ENCODE peak calls at places on chromosome 2, in ten cellular contexts. I, B, M, K, A, R, J, W, X and F are unnamed samples.

GRCh38 chr2:196274387-196274809 is 103.0 kb upstream of the STK17B start:
- DNase-seq in K (no peak), R (peak; percentile 50), W (no peak), J (no peak), A (no peak), I (no peak), X (no peak), B (peak; percentile 23), M (no peak), F (peak; percentile 57)

GRCh38 chr2:53505814-53506213 is 261.8 kb upstream of the CHAC2 start:
- DNase-seq in J (no peak), I (no peak), W (no peak), K (no peak), B (no peak), M (no peak), A (no peak), X (no peak), R (no peak), F (no peak)

GRCh38 chr2:100279586-100280534 is 42.4 kb downstream of the LONRF2 start:
- DNase-seq in X (no peak), W (no peak), M (no peak), K (no peak), R (no peak), I (no peak), J (no peak), B (no peak), A (no peak), F (no peak)

GRCh38 chr2:26438526-26438925 is 36.8 kb downstream of the DRC1 start:
- DNase-seq in W (no peak), M (no peak), I (no peak), R (no peak), X (no peak), A (no peak), B (no peak), K (no peak), J (no peak), F (no peak)

GRCh38 chr2:55961318-55961911 is 37.8 kb upstream of the EFEMP1 start:
- DNase-seq in B (no peak), R (peak; percentile 27), J (peak; percentile 68), W (peak; percentile 29), I (no peak), A (no peak), X (peak; percentile 15), M (peak; percentile 26), K (no peak), F (peak; percentile 32)

GRCh38 chr2:31013311-31013710 is 124.9 kb downstream of the GALNT14 start:
- DNase-seq in I (no peak), B (no peak), A (no peak), J (no peak), M (no peak), K (no peak), W (no peak), R (no peak), X (no peak), F (no peak)

GRCh38 chr2:73970850-73971471 is 13.7 kb upstream of the TET3 start:
- DNase-seq in W (peak; percentile 36), I (peak; percentile 6), A (peak; percentile 91), R (peak; percentile 55), J (no peak), X (no peak), M (peak; percentile 38), B (peak; percentile 51), K (no peak), F (peak; percentile 64)

GRCh38 chr2:237699870-237700582 is 72.6 kb downstream of the LRRFIP1 start:
- DNase-seq in W (no peak), M (no peak), K (no peak), A (no peak), J (no peak), X (no peak), R (no peak), B (no peak), I (no peak), F (no peak)

GRCh38 chr2:155021591-155021990 is 323.1 kb downstream of the KCNJ3 start:
- DNase-seq in A (no peak), W (no peak), R (peak; percentile 85), I (no peak), X (no peak), B (no peak), M (no peak), J (no peak), K (no peak), F (peak; percentile 88)

GRCh38 chr2:187138240-187138639 is 289.3 kb upstream of the ZSWIM2 start:
- DNase-seq in K (no peak), X (peak; percentile 26), B (peak; percentile 8), J (peak; percentile 35), M (no peak), I (no peak), R (peak; percentile 25), W (peak; percentile 3), A (no peak), F (peak; percentile 14)

GRCh38 chr2:20682166-20682565 is 15.2 kb downstream of the GDF7 start:
- DNase-seq in K (no peak), X (peak; percentile 48), J (peak; percentile 38), W (peak; percentile 63), I (no peak), A (no peak), R (no peak), B (no peak), M (no peak), F (no peak)

GRCh38 chr2:85133751-85134254 is 611 bp downstream of the TCF7L1 start:
- DNase-seq in K (no peak), J (peak; percentile 48), X (peak; percentile 53), B (peak; percentile 13), M (no peak), A (peak; percentile 33), R (peak; percentile 17), W (peak; percentile 82), I (no peak), F (no peak)

GRCh38 chr2:68747413-68747812 is 12.8 kb downstream of the ARHGAP25 start:
- DNase-seq in W (no peak), A (no peak), M (no peak), X (no peak), B (no peak), R (no peak), I (no peak), J (no peak), K (no peak), F (no peak)

GRCh38 chr2:157460384-157460837 is 16.5 kb upstream of the CYTIP start:
- DNase-seq in W (no peak), K (no peak), R (no peak), A (no peak), J (no peak), I (no peak), X (no peak), M (no peak), B (no peak), F (no peak)

GRCh38 chr2:206424134-206424533 is 19.2 kb upstream of the ADAM23 start:
- DNase-seq in W (no peak), A (no peak), R (no peak), M (no peak), X (no peak), B (no peak), J (no peak), I (no peak), K (no peak), F (no peak)

GRCh38 chr2:216635171-216635570 is 2.0 kb downstream of the IGFBP2 start:
- DNase-seq in M (no peak), A (no peak), R (no peak), W (no peak), X (no peak), K (no peak), I (no peak), J (no peak), B (no peak), F (no peak)

GRCh38 chr2:15388406-15389325 is 172.5 kb downstream of the NBAS start:
- DNase-seq in R (no peak), M (no peak), J (peak; percentile 96), I (no peak), X (no peak), K (no peak), B (no peak), A (no peak), W (no peak), F (no peak)

GRCh38 chr2:183164111-183165015 is 40.1 kb downstream of the NUP35 start:
- DNase-seq in B (no peak), X (no peak), I (no peak), M (no peak), K (no peak), J (no peak), A (no peak), R (no peak), W (no peak), F (no peak)

GRCh38 chr2:166343467-166343866 is 32.3 kb downstream of the SCN9A start:
- DNase-seq in R (no peak), B (no peak), W (no peak), K (no peak), M (no peak), I (no peak), X (no peak), A (no peak), J (no peak), F (no peak)

GRCh38 chr2:2777213-2777612 is 446.1 kb upstream of the MYT1L start:
- DNase-seq in A (no peak), X (no peak), I (no peak), K (no peak), J (no peak), R (peak; percentile 77), W (no peak), M (no peak), B (no peak), F (peak; percentile 82)

GRCh38 chr2:67451086-67451832 is 54.1 kb downstream of the ETAA1 start:
- DNase-seq in I (no peak), R (no peak), M (no peak), A (peak; percentile 57), B (no peak), J (no peak), W (peak; percentile 33), K (no peak), X (no peak), F (no peak)

GRCh38 chr2:154855113-154855512 is 156.6 kb downstream of the KCNJ3 start:
- DNase-seq in R (no peak), W (no peak), A (no peak), M (no peak), I (no peak), X (no peak), J (no peak), B (no peak), K (no peak), F (no peak)

GRCh38 chr2:236073246-236073645 is 94.9 kb downstream of the GBX2 start:
- DNase-seq in B (no peak), W (no peak), R (no peak), J (no peak), X (no peak), K (no peak), M (no peak), I (no peak), A (no peak), F (no peak)

GRCh38 chr2:22521620-22522019 is 863.4 kb upstream of the KLHL29 start:
- DNase-seq in I (no peak), B (no peak), J (no peak), K (no peak), R (no peak), M (no peak), X (no peak), A (no peak), W (no peak), F (no peak)

GRCh38 chr2:202269585-202269984 is 4.0 kb downstream of the NOP58 start:
- DNase-seq in B (no peak), R (no peak), A (no peak), K (no peak), X (no peak), W (no peak), I (no peak), J (no peak), M (no peak), F (no peak)

GRCh38 chr2:217801115-217801531 is 201.7 kb downstream of the TNS1 start:
- DNase-seq in A (no peak), K (no peak), B (no peak), W (no peak), I (no peak), X (no peak), R (no peak), M (no peak), J (no peak), F (no peak)